ENCODE peak calls at places on chromosomes 3 and 15, in eight cellular contexts. One of them, this sample, is unnamed.

GRCh38 chr3:20391628-20392027 is 205.6 kb upstream of the SGO1 start:
- DNase-seq in right lobe of liver: no peak
- DNase-seq in Daoy: no peak
- DNase-seq in SHP77 treated with DMSO at 0.1 percent for 48 hours: no peak
- DNase-seq in RWPE1: no peak
- DNase-seq in CD8-positive, alpha-beta T cell: no peak
- DNase-seq in A172: no peak
- DNase-seq in GM23338: no peak
- DNase-seq in this sample: no peak

GRCh38 chr3:126947429-126947828 is 35.5 kb upstream of the PLXNA1 start:
- DNase-seq in A172: no peak
- DNase-seq in SHP77 treated with DMSO at 0.1 percent for 48 hours: no peak
- DNase-seq in GM23338: no peak
- DNase-seq in Daoy: no peak
- DNase-seq in RWPE1: no peak
- DNase-seq in right lobe of liver: no peak
- DNase-seq in CD8-positive, alpha-beta T cell: no peak
- DNase-seq in this sample: no peak

GRCh38 chr15:68382286-68383007 is 49.5 kb downstream of the ITGA11 start:
- DNase-seq in right lobe of liver: no peak
- DNase-seq in RWPE1: no peak
- DNase-seq in SHP77 treated with DMSO at 0.1 percent for 48 hours: no peak
- DNase-seq in A172: no peak
- DNase-seq in Daoy: no peak
- DNase-seq in CD8-positive, alpha-beta T cell: no peak
- DNase-seq in GM23338: no peak
- DNase-seq in this sample: no peak

GRCh38 chr15:55742498-55742926 is 440 bp downstream of the PRTG start:
- DNase-seq in SHP77 treated with DMSO at 0.1 percent for 48 hours: no peak
- DNase-seq in Daoy: peak; percentile 42
- DNase-seq in RWPE1: no peak
- DNase-seq in right lobe of liver: peak; percentile 24
- DNase-seq in A172: peak; percentile 19
- DNase-seq in GM23338: peak; percentile 23
- DNase-seq in CD8-positive, alpha-beta T cell: no peak
- DNase-seq in this sample: no peak

GRCh38 chr15:64635486-64635815 is 139.9 kb downstream of the RBPMS2 start:
- DNase-seq in right lobe of liver: no peak
- DNase-seq in GM23338: no peak
- DNase-seq in CD8-positive, alpha-beta T cell: no peak
- DNase-seq in RWPE1: peak; percentile 42
- DNase-seq in Daoy: no peak
- DNase-seq in SHP77 treated with DMSO at 0.1 percent for 48 hours: no peak
- DNase-seq in A172: no peak
- DNase-seq in this sample: no peak

GRCh38 chr3:51706788-51707731 is at the start of gene GRM2:
- DNase-seq in right lobe of liver: peak; percentile 76
- DNase-seq in SHP77 treated with DMSO at 0.1 percent for 48 hours: peak; percentile 11
- DNase-seq in A172: no peak
- DNase-seq in CD8-positive, alpha-beta T cell: peak; percentile 34
- DNase-seq in RWPE1: peak; percentile 87
- DNase-seq in Daoy: peak; percentile 77
- DNase-seq in GM23338: peak; percentile 98
- DNase-seq in this sample: no peak

GRCh38 chr15:78398076-78398825 is 39.8 kb upstream of the IREB2 start:
- DNase-seq in right lobe of liver: no peak
- DNase-seq in GM23338: no peak
- DNase-seq in RWPE1: no peak
- DNase-seq in Daoy: no peak
- DNase-seq in CD8-positive, alpha-beta T cell: no peak
- DNase-seq in SHP77 treated with DMSO at 0.1 percent for 48 hours: no peak
- DNase-seq in A172: no peak
- DNase-seq in this sample: no peak

GRCh38 chr3:161349529-161350278 is 21.6 kb downstream of the SPTSSB start:
- DNase-seq in A172: peak; percentile 89
- DNase-seq in GM23338: peak; percentile 33
- DNase-seq in SHP77 treated with DMSO at 0.1 percent for 48 hours: no peak
- DNase-seq in Daoy: peak; percentile 88
- DNase-seq in RWPE1: peak; percentile 93
- DNase-seq in right lobe of liver: no peak
- DNase-seq in CD8-positive, alpha-beta T cell: peak; percentile 57
- DNase-seq in this sample: no peak

GRCh38 chr3:41202834-41203345 is 3.6 kb downstream of the CTNNB1 start:
- DNase-seq in CD8-positive, alpha-beta T cell: no peak
- DNase-seq in Daoy: peak; percentile 47
- DNase-seq in RWPE1: peak; percentile 26
- DNase-seq in SHP77 treated with DMSO at 0.1 percent for 48 hours: no peak
- DNase-seq in A172: peak; percentile 19
- DNase-seq in right lobe of liver: no peak
- DNase-seq in GM23338: peak; percentile 50
- DNase-seq in this sample: no peak

GRCh38 chr3:170117134-170117533 is 64.4 kb downstream of the PHC3 start:
- DNase-seq in Daoy: no peak
- DNase-seq in right lobe of liver: no peak
- DNase-seq in RWPE1: peak; percentile 15
- DNase-seq in GM23338: peak; percentile 34
- DNase-seq in SHP77 treated with DMSO at 0.1 percent for 48 hours: no peak
- DNase-seq in CD8-positive, alpha-beta T cell: no peak
- DNase-seq in A172: no peak
- DNase-seq in this sample: no peak

GRCh38 chr15:59268199-59268979 is 61.7 kb downstream of the LDHAL6B start:
- DNase-seq in RWPE1: peak; percentile 46
- DNase-seq in GM23338: no peak
- DNase-seq in SHP77 treated with DMSO at 0.1 percent for 48 hours: no peak
- DNase-seq in A172: peak; percentile 23
- DNase-seq in right lobe of liver: no peak
- DNase-seq in CD8-positive, alpha-beta T cell: no peak
- DNase-seq in Daoy: peak; percentile 53
- DNase-seq in this sample: no peak

GRCh38 chr3:142878901-142879300 is 10.0 kb downstream of the PCOLCE2 start:
- DNase-seq in Daoy: no peak
- DNase-seq in RWPE1: no peak
- DNase-seq in GM23338: no peak
- DNase-seq in right lobe of liver: no peak
- DNase-seq in CD8-positive, alpha-beta T cell: no peak
- DNase-seq in SHP77 treated with DMSO at 0.1 percent for 48 hours: no peak
- DNase-seq in A172: no peak
- DNase-seq in this sample: no peak

GRCh38 chr3:61966200-61966599 is 404.8 kb downstream of the PTPRG start:
- DNase-seq in A172: no peak
- DNase-seq in CD8-positive, alpha-beta T cell: no peak
- DNase-seq in Daoy: peak; percentile 19
- DNase-seq in right lobe of liver: no peak
- DNase-seq in SHP77 treated with DMSO at 0.1 percent for 48 hours: no peak
- DNase-seq in RWPE1: peak; percentile 64
- DNase-seq in GM23338: peak; percentile 71
- DNase-seq in this sample: no peak

GRCh38 chr3:133408366-133408765 is 8.5 kb downstream of the BFSP2 start:
- DNase-seq in RWPE1: no peak
- DNase-seq in right lobe of liver: no peak
- DNase-seq in GM23338: no peak
- DNase-seq in CD8-positive, alpha-beta T cell: no peak
- DNase-seq in A172: no peak
- DNase-seq in Daoy: no peak
- DNase-seq in SHP77 treated with DMSO at 0.1 percent for 48 hours: no peak
- DNase-seq in this sample: no peak

GRCh38 chr3:113867506-113867905 is 28.9 kb downstream of the GRAMD1C start:
- DNase-seq in CD8-positive, alpha-beta T cell: no peak
- DNase-seq in GM23338: no peak
- DNase-seq in Daoy: peak; percentile 29
- DNase-seq in right lobe of liver: no peak
- DNase-seq in SHP77 treated with DMSO at 0.1 percent for 48 hours: no peak
- DNase-seq in RWPE1: peak; percentile 81
- DNase-seq in A172: peak; percentile 9
- DNase-seq in this sample: no peak

GRCh38 chr15:98324341-98324970 is 323.9 kb upstream of the IGF1R start:
- DNase-seq in Daoy: peak; percentile 65
- DNase-seq in RWPE1: no peak
- DNase-seq in CD8-positive, alpha-beta T cell: no peak
- DNase-seq in SHP77 treated with DMSO at 0.1 percent for 48 hours: no peak
- DNase-seq in GM23338: no peak
- DNase-seq in right lobe of liver: no peak
- DNase-seq in A172: no peak
- DNase-seq in this sample: no peak

GRCh38 chr3:33597257-33597689 is 120.8 kb downstream of the CLASP2 start:
- DNase-seq in right lobe of liver: no peak
- DNase-seq in CD8-positive, alpha-beta T cell: no peak
- DNase-seq in SHP77 treated with DMSO at 0.1 percent for 48 hours: no peak
- DNase-seq in RWPE1: no peak
- DNase-seq in A172: no peak
- DNase-seq in Daoy: no peak
- DNase-seq in GM23338: no peak
- DNase-seq in this sample: no peak

GRCh38 chr15:31197497-31198414 is 96.2 kb upstream of the TRPM1 start:
- DNase-seq in CD8-positive, alpha-beta T cell: peak; percentile 49
- DNase-seq in SHP77 treated with DMSO at 0.1 percent for 48 hours: peak; percentile 32
- DNase-seq in right lobe of liver: peak; percentile 63
- DNase-seq in GM23338: peak; percentile 80
- DNase-seq in A172: no peak
- DNase-seq in Daoy: peak; percentile 52
- DNase-seq in RWPE1: no peak
- DNase-seq in this sample: no peak

GRCh38 chr3:123061856-123062255 is 5.0 kb upstream of the PDIA5 start:
- DNase-seq in SHP77 treated with DMSO at 0.1 percent for 48 hours: no peak
- DNase-seq in right lobe of liver: no peak
- DNase-seq in RWPE1: no peak
- DNase-seq in GM23338: no peak
- DNase-seq in A172: no peak
- DNase-seq in CD8-positive, alpha-beta T cell: no peak
- DNase-seq in Daoy: no peak
- DNase-seq in this sample: no peak

GRCh38 chr15:39455502-39455991 is 125.3 kb upstream of the THBS1 start:
- DNase-seq in CD8-positive, alpha-beta T cell: no peak
- DNase-seq in GM23338: no peak
- DNase-seq in RWPE1: peak; percentile 8
- DNase-seq in Daoy: peak; percentile 75
- DNase-seq in SHP77 treated with DMSO at 0.1 percent for 48 hours: peak; percentile 53
- DNase-seq in right lobe of liver: no peak
- DNase-seq in A172: no peak
- DNase-seq in this sample: no peak

GRCh38 chr3:17287006-17287689 is 402.4 kb downstream of the PLCL2 start:
- DNase-seq in right lobe of liver: no peak
- DNase-seq in A172: no peak
- DNase-seq in SHP77 treated with DMSO at 0.1 percent for 48 hours: no peak
- DNase-seq in Daoy: no peak
- DNase-seq in RWPE1: no peak
- DNase-seq in CD8-positive, alpha-beta T cell: no peak
- DNase-seq in GM23338: no peak
- DNase-seq in this sample: no peak

GRCh38 chr15:61889706-61890105 is 170.5 kb downstream of the VPS13C start:
- DNase-seq in A172: no peak
- DNase-seq in right lobe of liver: no peak
- DNase-seq in Daoy: no peak
- DNase-seq in SHP77 treated with DMSO at 0.1 percent for 48 hours: no peak
- DNase-seq in GM23338: no peak
- DNase-seq in RWPE1: peak; percentile 4
- DNase-seq in CD8-positive, alpha-beta T cell: no peak
- DNase-seq in this sample: no peak

GRCh38 chr3:24185738-24186384 is 240.8 kb downstream of the NR1D2 start:
- DNase-seq in RWPE1: peak; percentile 40
- DNase-seq in Daoy: peak; percentile 64
- DNase-seq in CD8-positive, alpha-beta T cell: peak; percentile 21
- DNase-seq in GM23338: peak; percentile 90
- DNase-seq in SHP77 treated with DMSO at 0.1 percent for 48 hours: no peak
- DNase-seq in right lobe of liver: peak; percentile 35
- DNase-seq in A172: peak; percentile 72
- DNase-seq in this sample: peak; percentile 36

GRCh38 chr3:94024385-94024784 is 4.0 kb downstream of the STX19 start:
- DNase-seq in A172: no peak
- DNase-seq in Daoy: no peak
- DNase-seq in RWPE1: no peak
- DNase-seq in CD8-positive, alpha-beta T cell: no peak
- DNase-seq in right lobe of liver: no peak
- DNase-seq in SHP77 treated with DMSO at 0.1 percent for 48 hours: no peak
- DNase-seq in GM23338: no peak
- DNase-seq in this sample: no peak

GRCh38 chr3:115401891-115402501 is 221.3 kb upstream of the GAP43 start:
- DNase-seq in A172: peak; percentile 50
- DNase-seq in right lobe of liver: no peak
- DNase-seq in RWPE1: no peak
- DNase-seq in Daoy: peak; percentile 77
- DNase-seq in CD8-positive, alpha-beta T cell: no peak
- DNase-seq in GM23338: no peak
- DNase-seq in SHP77 treated with DMSO at 0.1 percent for 48 hours: no peak
- DNase-seq in this sample: no peak

This sample was measured in KG1.